ENCODE peak calls at places on chromosomes 5 and 9, in four cellular contexts. R is PC-3, B is GM23248, A is hepatocyte. M is an unnamed sample. For H3K27me3, the result is how much of the 10 kb centered on the place peaks cover.

GRCh38 chr9:84711936-84712335 is 42.4 kb downstream of the NTRK2 start:
- DNase-seq in R (peak), B (peak), A (no peak), M (peak)

GRCh38 chr5:178548751-178549150 is 41.4 kb downstream of the COL23A1 start:
- DNase-seq in R (peak), B (no peak), A (no peak), M (no peak)

GRCh38 chr9:115088856-115089255 is 29.1 kb downstream of the TNC start:
- DNase-seq in R (peak), B (peak), A (no peak), M (no peak)

GRCh38 chr5:113446358-113446927 is 11.7 kb upstream of the TSSK1B start:
- DNase-seq in R (no peak), B (no peak), A (no peak), M (no peak)

GRCh38 chr5:177980776-177981175 is 15.3 kb downstream of the PROP1 start:
- DNase-seq in R (no peak), B (peak), A (no peak), M (no peak)

GRCh38 chr9:2228132-2228531 is 213.0 kb downstream of the SMARCA2 start:
- DNase-seq in R (no peak), B (peak), A (peak), M (peak)

GRCh38 chr9:124818431-124819281 is 34.6 kb upstream of the WDR38 start:
- DNase-seq in R (peak), B (peak), A (peak), M (no peak)

GRCh38 chr9:131649646-131650045 is 90.2 kb downstream of the RAPGEF1 start:
- DNase-seq in R (no peak), B (no peak), A (no peak), M (no peak)

GRCh38 chr9:116152941-116153764 is 438 bp upstream of the PAPPA start:
- DNase-seq in R (peak), B (peak), A (no peak), M (no peak)

GRCh38 chr5:16992444-16992843 is 56.4 kb upstream of the MYO10 start:
- DNase-seq in R (no peak), B (peak), A (no peak), M (no peak)

GRCh38 chr5:122863240-122863639 is 17.8 kb downstream of the SNX24 start:
- DNase-seq in R (no peak), B (no peak), A (no peak), M (no peak)

GRCh38 chr5:39159986-39160490 is 59.3 kb downstream of the FYB1 start:
- DNase-seq in R (no peak), B (no peak), A (no peak), M (no peak)

GRCh38 chr5:9617739-9618504 is 12.2 kb downstream of the TAS2R1 start:
- DNase-seq in R (peak), B (no peak), A (no peak), M (no peak)

GRCh38 chr9:747567-747966 is 93.9 kb upstream of the DMRT1 start:
- DNase-seq in R (no peak), B (no peak), A (no peak), M (no peak)

GRCh38 chr9:92341578-92341977 is 15.8 kb downstream of the CENPP start:
- DNase-seq in R (no peak), B (no peak), A (no peak), M (no peak)

GRCh38 chr5:133897431-133897830 is 71.0 kb downstream of the C5orf15 start:
- DNase-seq in R (no peak), B (no peak), A (no peak), M (no peak)

DNA sequence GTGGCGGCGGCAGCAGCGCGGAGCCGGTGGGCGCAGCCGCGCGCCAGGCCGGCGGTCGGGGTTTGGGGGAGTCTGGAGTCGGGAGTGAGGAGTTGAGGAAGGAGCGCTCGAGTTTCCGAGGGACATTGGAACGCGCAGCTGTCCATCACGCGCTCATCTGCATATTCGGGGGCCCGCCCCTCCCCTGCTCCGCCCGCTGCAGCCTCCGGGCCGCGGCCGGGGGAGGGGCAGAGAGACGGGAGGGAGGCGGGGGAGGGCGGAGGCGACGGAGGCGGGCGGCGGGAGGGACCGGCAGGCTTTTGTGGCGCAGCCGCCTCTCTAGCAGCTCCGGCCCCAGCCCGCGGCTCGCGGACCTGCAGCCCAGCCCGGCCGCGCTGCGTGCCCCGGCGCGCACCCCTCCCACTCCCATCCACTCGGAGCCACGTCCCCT is at the start of gene IRX2:
- DNase-seq in R (peak), B (peak), A (peak), M (peak)
- H3K4me3 ChIP-seq in R (peak), B (peak), A (peak), M (peak)

GRCh38 chr5:73418244-73418691 is 30.3 kb downstream of the FOXD1 start:
- DNase-seq in R (no peak), B (peak), A (no peak), M (no peak)

GRCh38 chr5:73417307-73418035 is 31.1 kb downstream of the FOXD1 start:
- DNase-seq in R (no peak), B (peak), A (no peak), M (no peak)

GRCh38 chr5:73415171-73415570 is 33.4 kb downstream of the FOXD1 start:
- DNase-seq in R (no peak), B (no peak), A (no peak), M (no peak)

GRCh38 chr5:73412597-73412988 is 36.0 kb downstream of the FOXD1 start:
- DNase-seq in R (peak), B (peak), A (no peak), M (no peak)

GRCh38 chr5:73415617-73416016 is 33.0 kb downstream of the FOXD1 start:
- DNase-seq in R (no peak), B (no peak), A (no peak), M (no peak)
- H3K27me3 ChIP-seq in R (under half), B (under half), A (half or more), M (under half)

GRCh38 chr9:4489562-4489918 is 728 bp upstream of the SLC1A1 start:
- DNase-seq in R (peak), B (peak), A (peak), M (peak)
- H3K4me3 ChIP-seq in R (peak), B (peak), A (peak), M (peak)

DNA sequence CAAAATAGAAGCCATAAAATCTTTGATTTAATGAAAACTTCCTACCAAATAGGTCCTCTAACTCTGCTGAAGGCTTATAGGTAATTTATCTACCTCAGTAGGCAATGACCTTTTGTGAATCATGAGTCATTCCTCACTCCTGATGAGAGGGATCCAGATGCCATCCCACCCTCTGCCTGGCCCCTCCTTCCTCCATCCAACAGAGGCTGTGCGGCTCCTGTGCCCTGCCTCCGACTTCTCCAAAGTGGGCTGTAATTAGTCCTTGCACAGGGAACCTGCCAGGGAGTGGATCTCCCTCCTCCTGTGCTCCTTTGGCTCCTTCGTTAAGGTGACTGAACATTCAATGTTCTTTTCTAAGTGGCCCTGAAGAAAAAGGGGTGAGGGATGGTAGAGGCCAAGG is 213.9 kb upstream of the TBCA start:
- DNase-seq in R (no peak), B (no peak), A (no peak), M (no peak)
- H3K27me3 ChIP-seq in R (under half), B (under half), A (under half), M (under half)

GRCh38 chr9:74220327-74220726 is 276.8 kb upstream of the RORB start:
- DNase-seq in R (no peak), B (no peak), A (no peak), M (no peak)

DNA sequence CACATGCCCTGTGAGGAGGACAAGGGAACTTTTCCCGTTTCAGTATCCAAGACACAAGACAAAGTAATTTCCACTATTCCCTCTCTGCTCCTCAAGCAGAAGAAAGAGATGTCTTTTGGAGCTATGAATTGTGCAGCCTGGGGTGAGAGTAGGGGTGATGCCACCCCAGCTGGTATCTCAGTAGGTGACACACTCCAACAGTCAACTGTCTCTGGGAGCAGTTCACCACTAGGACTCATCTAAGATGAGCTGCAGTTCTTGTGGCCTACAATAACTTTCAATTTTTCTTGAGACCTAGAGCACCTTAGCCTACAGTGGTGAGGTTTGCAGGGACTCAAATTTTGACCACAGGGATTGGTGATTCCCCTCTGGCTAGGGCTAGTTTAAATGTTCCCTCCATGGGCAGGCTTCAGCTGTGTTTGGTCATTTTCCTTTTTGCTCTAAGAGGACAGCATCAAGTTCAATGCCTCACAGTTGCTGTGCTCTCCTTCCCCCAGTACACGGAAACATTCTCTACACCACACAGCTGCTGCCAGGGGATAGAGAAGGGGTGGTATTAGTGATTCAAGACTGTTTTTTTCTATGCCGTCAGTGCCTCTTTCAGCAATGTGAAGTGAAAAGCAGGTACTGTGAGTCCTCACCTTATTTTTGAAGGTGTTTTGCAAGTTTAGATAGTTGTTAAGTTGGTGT is 278.6 kb upstream of the RORB start:
- DNase-seq in R (no peak), B (no peak), A (no peak), M (no peak)
- H3K4me3 ChIP-seq in R (no peak), B (no peak), A (no peak), M (no peak)

DNA sequence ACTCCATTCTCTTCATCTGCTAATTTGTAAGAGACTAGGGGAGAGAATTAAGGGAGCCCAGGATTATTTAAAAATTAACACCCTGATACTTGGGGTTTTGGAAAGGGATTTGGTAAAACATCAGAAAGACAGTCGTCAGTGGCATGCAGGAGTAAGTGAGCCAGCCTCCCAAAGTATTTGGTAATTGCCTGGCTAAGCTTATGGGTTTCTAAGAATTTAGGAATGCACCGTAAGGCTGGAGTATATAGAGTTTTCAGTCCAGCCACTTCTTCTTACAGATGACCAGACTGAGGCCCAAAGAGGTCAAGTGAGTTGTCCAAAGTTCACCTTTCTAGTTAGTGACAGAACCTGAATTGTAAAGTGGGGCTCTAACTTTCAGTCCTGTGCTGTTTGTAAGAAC is 25.8 kb upstream of the NFIB start:
- DNase-seq in R (no peak), B (peak), A (no peak), M (no peak)
- H3K27me3 ChIP-seq in R (under half), B (half or more), A (half or more), M (under half)

GRCh38 chr9:120936764-120937122 is 10.1 kb upstream of the TRAF1 start:
- DNase-seq in R (no peak), B (no peak), A (no peak), M (no peak)
- H3K4me3 ChIP-seq in R (no peak), B (no peak), A (no peak), M (no peak)

M was measured in right cardiac atrium.